ENCODE peak calls at places on chromosomes 5 and 9, in five cellular contexts. D, R, X, T and E are unnamed samples.

GRCh38 chr5:33310471-33310870 is 130.3 kb upstream of the TARS1 start:
- DNase-seq in R (no peak), D (no peak), T (no peak), X (no peak), E (no peak)

GRCh38 chr5:54774281-54775171 is 210.9 kb downstream of the ESM1 start:
- DNase-seq in R (no peak), T (no peak), X (no peak), D (no peak), E (no peak)

GRCh38 chr9:38018964-38019602 is 49.9 kb downstream of the SHB start:
- DNase-seq in R (no peak), X (no peak), D (no peak), T (peak), E (no peak)

GRCh38 chr9:112945620-112946208 is 55.0 kb upstream of the SLC46A2 start:
- DNase-seq in X (peak), T (peak), R (no peak), D (peak), E (no peak)

GRCh38 chr5:128669803-128670202 is 131.8 kb upstream of the FBN2 start:
- DNase-seq in T (no peak), R (no peak), X (no peak), D (no peak), E (no peak)

GRCh38 chr9:8078641-8079140 is 279.1 kb upstream of the DMAC1 start:
- DNase-seq in X (no peak), R (no peak), T (no peak), D (no peak), E (peak)

GRCh38 chr5:60801406-60802090 is 42.5 kb downstream of the ELOVL7 start:
- DNase-seq in D (no peak), R (no peak), T (peak), X (no peak), E (no peak)

GRCh38 chr9:134483361-134484184 is 157.3 kb downstream of the RXRA start:
- DNase-seq in D (no peak), R (no peak), T (no peak), X (no peak), E (no peak)

GRCh38 chr5:76716456-76717157 is 681 bp downstream of the F2R start:
- DNase-seq in X (peak), T (no peak), R (no peak), D (peak), E (no peak)

GRCh38 chr9:113598883-113599282 is 135.4 kb downstream of the RGS3 start:
- DNase-seq in X (no peak), R (no peak), D (no peak), T (no peak), E (no peak)

GRCh38 chr9:18905033-18905882 is 127.8 kb downstream of the SAXO1 start:
- DNase-seq in X (no peak), D (no peak), R (no peak), T (no peak), E (no peak)

GRCh38 chr5:14183187-14183939 is 40.2 kb downstream of the TRIO start:
- DNase-seq in R (no peak), D (no peak), T (no peak), X (no peak), E (no peak)

GRCh38 chr9:28073278-28073677 is 500.0 kb upstream of the C9orf72 start:
- DNase-seq in R (peak), X (no peak), D (peak), T (peak), E (peak)

GRCh38 chr9:133701981-133702797 is 36.0 kb downstream of the SARDH start:
- DNase-seq in X (no peak), T (no peak), R (no peak), D (no peak), E (no peak)

GRCh38 chr5:160054831-160055230 is 45.9 kb downstream of the TTC1 start:
- DNase-seq in X (peak), R (no peak), D (no peak), T (no peak), E (no peak)

GRCh38 chr9:135761150-135761844 is 59.3 kb downstream of the KCNT1 start:
- DNase-seq in X (no peak), R (no peak), T (no peak), D (no peak), E (no peak)

GRCh38 chr5:180136661-180137381 is 65.3 kb upstream of the RNF130 start:
- DNase-seq in R (no peak), D (no peak), T (no peak), X (no peak), E (no peak)

GRCh38 chr5:138459311-138459710 is 6.0 kb upstream of the EGR1 start:
- DNase-seq in R (no peak), D (no peak), X (no peak), T (no peak), E (no peak)

GRCh38 chr5:143606043-143606752 is 202.7 kb upstream of the NR3C1 start:
- DNase-seq in T (no peak), R (no peak), X (no peak), D (no peak), E (no peak)

GRCh38 chr9:16705121-16705604 is 165.3 kb downstream of the BNC2 start:
- DNase-seq in D (peak), T (no peak), X (peak), R (no peak), E (no peak)

GRCh38 chr5:16855475-16855874 is 80.6 kb downstream of the MYO10 start:
- DNase-seq in T (no peak), X (no peak), D (peak), R (no peak), E (no peak)

GRCh38 chr5:5146530-5147160 is 6.5 kb downstream of the ADAMTS16 start:
- DNase-seq in T (no peak), R (no peak), X (no peak), D (no peak), E (no peak)

GRCh38 chr5:102975040-102975439 is 144.9 kb downstream of the GIN1 start:
- DNase-seq in T (no peak), X (no peak), R (no peak), D (no peak), E (no peak)

GRCh38 chr9:15349892-15350761 is 43.1 kb upstream of the TTC39B start:
- DNase-seq in T (peak), D (no peak), R (no peak), X (no peak), E (no peak)

GRCh38 chr5:177359451-177359851 is 1.7 kb downstream of the RGS14 start:
- DNase-seq in X (no peak), R (no peak), T (no peak), D (no peak), E (no peak)

GRCh38 chr5:35618791-35619190 is 1.1 kb downstream of the SPEF2 start:
- DNase-seq in X (no peak), T (no peak), R (no peak), D (no peak), E (no peak)

GRCh38 chr9:94668424-94668916 is 29.2 kb upstream of the FBP1 start:
- DNase-seq in D (no peak), R (no peak), T (no peak), X (no peak), E (no peak)

GRCh38 chr5:6574537-6574936 is 58.3 kb downstream of the NSUN2 start:
- DNase-seq in D (no peak), T (no peak), X (no peak), R (no peak), E (peak)

GRCh38 chr5:137743031-137743640 is 7.2 kb upstream of the KLHL3 start:
- DNase-seq in D (peak), T (peak), R (peak), X (peak), E (no peak)

GRCh38 chr5:140329739-140330481 is 16.5 kb downstream of the HBEGF start:
- DNase-seq in X (no peak), R (no peak), T (no peak), D (no peak), E (no peak)

GRCh38 chr9:120774719-120775118 is 18.5 kb downstream of the FBXW2 start:
- DNase-seq in X (peak), R (no peak), T (no peak), D (peak), E (no peak)

GRCh38 chr9:112041536-112042243 is 133.4 kb downstream of the SUSD1 start:
- DNase-seq in X (no peak), T (peak), D (no peak), R (peak), E (peak)

GRCh38 chr9:130156672-130157071 is 15.5 kb upstream of the NCS1 start:
- DNase-seq in D (peak), X (no peak), R (no peak), T (peak), E (no peak)

GRCh38 chr5:93378073-93378472 is 202.9 kb downstream of the NR2F1-AS1 start:
- DNase-seq in X (no peak), T (no peak), R (no peak), D (no peak), E (no peak)

GRCh38 chr9:105233836-105234235 is 10.6 kb upstream of the SLC44A1 start:
- DNase-seq in X (no peak), T (no peak), D (no peak), R (no peak), E (no peak)

GRCh38 chr9:93091453-93092081 is 4.5 kb upstream of the CARD19 start:
- DNase-seq in X (no peak), R (peak), D (peak), T (peak), E (no peak)

GRCh38 chr5:89282832-89283510 is 400.0 kb upstream of the MEF2C start:
- DNase-seq in X (no peak), T (no peak), D (no peak), R (peak), E (no peak)

GRCh38 chr5:31531543-31531887 is 378 bp downstream of the DROSHA start:
- DNase-seq in D (peak), T (peak), R (no peak), X (peak), E (peak)

GRCh38 chr9:71333311-71333710 is 211.9 kb upstream of the TRPM3 start:
- DNase-seq in D (no peak), R (no peak), T (no peak), X (no peak), E (no peak)
- TF ChIP-seq JUND in D (no peak), R (no peak), T (no peak), X (no peak), E (no peak)

GRCh38 chr9:33765411-33765810 is 29.9 kb upstream of the PRSS3 start:
- DNase-seq in X (no peak), T (no peak), R (peak), D (no peak), E (no peak)
- TF ChIP-seq JUND in X (peak), T (no peak), R (peak), D (peak), E (no peak)

DNA sequence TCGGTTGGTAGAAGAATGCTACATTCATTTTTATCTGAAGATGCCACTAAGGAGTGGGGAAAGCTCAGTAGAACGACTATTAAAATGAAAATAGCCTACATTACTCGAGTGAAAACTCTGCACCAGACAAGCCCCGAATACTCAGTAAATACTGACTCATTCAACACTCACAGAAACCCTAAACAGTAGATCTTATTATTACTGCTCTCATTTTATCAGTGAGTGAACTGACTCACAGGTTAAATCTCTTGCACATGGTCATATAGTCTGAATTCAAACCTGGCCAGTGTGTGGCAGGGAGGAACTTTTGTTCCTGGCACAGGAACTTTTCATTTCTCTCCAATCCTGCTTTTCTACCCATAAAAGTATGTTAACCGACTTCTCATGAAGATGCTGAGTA is 9.6 kb upstream of the PAPPA start:
- DNase-seq in R (no peak), X (no peak), D (no peak), T (no peak), E (no peak)
- TF ChIP-seq JUND in R (no peak), X (no peak), D (peak), T (no peak), E (no peak)

GRCh38 chr9:117412841-117413240 is 2.0 kb downstream of the ASTN2 start:
- DNase-seq in D (peak), X (no peak), R (no peak), T (no peak), E (no peak)
- TF ChIP-seq JUND in D (no peak), X (no peak), R (no peak), T (no peak), E (no peak)

GRCh38 chr5:8461543-8461942 is 592.6 kb downstream of the MTRR start:
- DNase-seq in R (no peak), T (no peak), X (no peak), D (no peak), E (no peak)

GRCh38 chr5:8456846-8457186 is 587.9 kb downstream of the MTRR start:
- DNase-seq in T (no peak), X (no peak), R (no peak), D (no peak), E (no peak)

GRCh38 chr5:8462565-8462964 is 593.6 kb downstream of the MTRR start:
- DNase-seq in D (no peak), R (no peak), X (no peak), T (no peak), E (no peak)

GRCh38 chr5:8457187-8458037 is 588.5 kb downstream of the MTRR start:
- DNase-seq in X (peak), T (peak), R (no peak), D (peak), E (peak)

DNA sequence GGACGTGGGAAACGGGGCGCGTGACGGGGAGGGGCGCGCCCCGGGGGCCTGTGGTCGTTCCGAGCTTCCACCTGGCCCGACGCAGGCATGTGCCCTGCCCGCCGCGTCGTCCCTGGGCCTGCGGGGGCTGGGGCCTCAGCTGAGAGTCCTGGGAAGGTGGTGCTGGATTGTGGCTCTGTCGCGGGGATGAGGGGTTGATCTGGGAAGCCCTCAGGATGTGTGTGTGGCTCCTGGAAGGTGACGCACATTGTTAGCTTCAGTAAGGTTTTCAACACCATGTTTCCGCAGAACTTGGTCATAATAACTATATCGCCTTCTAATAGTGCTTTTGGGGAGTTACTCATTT is 589.1 kb downstream of the MTRR start:
- DNase-seq in T (no peak), X (no peak), R (no peak), D (no peak), E (no peak)
- TF ChIP-seq JUND in T (no peak), X (no peak), R (no peak), D (no peak), E (no peak)

GRCh38 chr9:72557549-72557948 is 36.1 kb downstream of the TMC1 start:
- DNase-seq in D (no peak), T (peak), X (peak), R (peak), E (no peak)
- TF ChIP-seq JUND in D (peak), T (peak), X (peak), R (peak), E (no peak)

DNA sequence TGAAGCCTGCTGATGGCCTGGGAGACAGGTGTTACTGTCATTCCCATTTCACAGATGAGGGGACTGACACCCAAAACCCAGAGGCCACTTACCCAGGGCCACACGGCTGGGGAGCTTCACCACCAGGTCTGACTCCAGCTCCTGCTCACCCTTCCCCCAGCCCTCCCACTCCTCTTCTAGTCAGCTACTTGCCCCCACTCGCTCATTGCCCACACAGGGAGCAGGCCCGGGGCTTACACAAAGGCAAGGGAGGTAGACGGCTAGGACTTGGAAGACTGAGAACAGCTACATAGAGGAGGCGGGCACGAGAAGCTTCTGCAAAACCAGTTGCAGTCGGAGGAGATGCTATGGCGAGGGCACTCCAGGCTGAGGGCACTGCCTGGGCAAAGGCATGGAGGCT is 21.3 kb downstream of the LMX1B start:
- DNase-seq in R (no peak), D (no peak), T (no peak), X (no peak), E (no peak)
- TF ChIP-seq JUND in R (no peak), D (no peak), T (no peak), X (no peak), E (no peak)